ENCODE peak calls at places on chromosomes 7 and 10, in seven cellular contexts. W, A, T, S, O, X and N are unnamed samples.

GRCh38 chr10:119502214-119502613 is 40.3 kb downstream of the RGS10 start:
- DNase-seq in A (no peak), O (no peak), X (no peak), W (no peak), S (peak), T (peak), N (no peak)

GRCh38 chr10:75532253-75532924 is 101.0 kb downstream of the LRMDA start:
- DNase-seq in X (no peak), A (peak), S (no peak), W (no peak), O (no peak), T (no peak), N (no peak)

GRCh38 chr10:112388548-112388947 is 14.6 kb downstream of the ACSL5 start:
- DNase-seq in X (no peak), T (no peak), W (no peak), S (no peak), A (no peak), O (no peak), N (no peak)

GRCh38 chr7:5421626-5422323 is 1.9 kb downstream of the TNRC18 start:
- DNase-seq in X (no peak), W (no peak), A (peak), S (no peak), T (peak), O (no peak), N (peak)

GRCh38 chr10:7337431-7338171 is 73.2 kb downstream of the SFMBT2 start:
- DNase-seq in X (no peak), A (no peak), T (peak), O (no peak), W (no peak), S (no peak), N (no peak)

GRCh38 chr10:60291354-60291930 is 98.2 kb downstream of the ANK3 start:
- DNase-seq in W (no peak), A (peak), S (no peak), T (no peak), O (no peak), X (peak), N (no peak)

GRCh38 chr7:131225619-131226101 is 102.0 kb upstream of the MKLN1 start:
- DNase-seq in A (peak), S (no peak), X (no peak), O (peak), W (no peak), T (no peak), N (no peak)

GRCh38 chr10:31147220-31147608 is 115.5 kb upstream of the ZNF438 start:
- DNase-seq in S (no peak), T (no peak), W (no peak), A (peak), X (peak), O (no peak), N (no peak)

GRCh38 chr7:7699370-7699769 is 19.0 kb downstream of the RPA3 start:
- DNase-seq in A (no peak), X (no peak), O (no peak), W (no peak), S (no peak), T (no peak), N (no peak)